ENCODE peak calls at places on chromosomes 13 and 19, in four cellular contexts. T is GM12878, X is H1, A is HepG2. E is an unnamed sample.

GRCh38 chr19:45156751-45157150 is 4.0 kb downstream of the NKPD1 start:
- DNase-seq in A (no peak), T (no peak), X (no peak), E (no peak)

GRCh38 chr13:83780201-83780600 is 102.1 kb downstream of the SLITRK1 start:
- DNase-seq in T (no peak), A (peak), X (no peak), E (peak)

GRCh38 chr13:52162279-52163101 is 3.1 kb upstream of the NEK3 start:
- DNase-seq in T (no peak), X (no peak), A (peak), E (no peak)

GRCh38 chr13:94455414-94455813 is 24.1 kb downstream of the DCT start:
- DNase-seq in T (no peak), A (no peak), X (no peak), E (no peak)

GRCh38 chr19:50331187-50332013 is 2.2 kb upstream of the KCNC3 start:
- DNase-seq in X (no peak), A (no peak), T (no peak), E (no peak)

GRCh38 chr19:17244618-17245534 is 843 bp downstream of the NR2F6 start:
- DNase-seq in A (no peak), T (no peak), X (no peak), E (peak)

GRCh38 chr13:101623469-101624209 is 171.2 kb downstream of the ITGBL1 start:
- DNase-seq in A (peak), X (no peak), T (no peak), E (no peak)

GRCh38 chr19:1065606-1066109 is 1.3 kb upstream of the ARHGAP45 start:
- DNase-seq in T (no peak), X (no peak), A (no peak), E (no peak)

GRCh38 chr13:44810067-44810840 is 179.0 kb downstream of the NUFIP1 start:
- DNase-seq in T (no peak), X (no peak), A (no peak), E (peak)

GRCh38 chr19:46624958-46625661 is at the start of gene PTGIR:
- DNase-seq in X (no peak), A (no peak), T (no peak), E (peak)

GRCh38 chr13:29525757-29526156 is 69.7 kb downstream of the SLC7A1 start:
- DNase-seq in T (no peak), X (no peak), A (no peak), E (no peak)
- TF ChIP-seq TCF12 in T (no peak), X (no peak), A (no peak), E (no peak)

GRCh38 chr19:5314907-5315298 is 25.7 kb downstream of the PTPRS start:
- DNase-seq in X (no peak), A (no peak), T (no peak), E (no peak)

GRCh38 chr19:5312058-5312457 is 28.6 kb downstream of the PTPRS start:
- DNase-seq in A (no peak), X (no peak), T (no peak), E (no peak)

GRCh38 chr19:5313307-5313706 is 27.3 kb downstream of the PTPRS start:
- DNase-seq in T (no peak), A (peak), X (no peak), E (peak)

GRCh38 chr19:5316138-5316537 is 24.5 kb downstream of the PTPRS start:
- DNase-seq in T (no peak), X (no peak), A (no peak), E (no peak)

DNA sequence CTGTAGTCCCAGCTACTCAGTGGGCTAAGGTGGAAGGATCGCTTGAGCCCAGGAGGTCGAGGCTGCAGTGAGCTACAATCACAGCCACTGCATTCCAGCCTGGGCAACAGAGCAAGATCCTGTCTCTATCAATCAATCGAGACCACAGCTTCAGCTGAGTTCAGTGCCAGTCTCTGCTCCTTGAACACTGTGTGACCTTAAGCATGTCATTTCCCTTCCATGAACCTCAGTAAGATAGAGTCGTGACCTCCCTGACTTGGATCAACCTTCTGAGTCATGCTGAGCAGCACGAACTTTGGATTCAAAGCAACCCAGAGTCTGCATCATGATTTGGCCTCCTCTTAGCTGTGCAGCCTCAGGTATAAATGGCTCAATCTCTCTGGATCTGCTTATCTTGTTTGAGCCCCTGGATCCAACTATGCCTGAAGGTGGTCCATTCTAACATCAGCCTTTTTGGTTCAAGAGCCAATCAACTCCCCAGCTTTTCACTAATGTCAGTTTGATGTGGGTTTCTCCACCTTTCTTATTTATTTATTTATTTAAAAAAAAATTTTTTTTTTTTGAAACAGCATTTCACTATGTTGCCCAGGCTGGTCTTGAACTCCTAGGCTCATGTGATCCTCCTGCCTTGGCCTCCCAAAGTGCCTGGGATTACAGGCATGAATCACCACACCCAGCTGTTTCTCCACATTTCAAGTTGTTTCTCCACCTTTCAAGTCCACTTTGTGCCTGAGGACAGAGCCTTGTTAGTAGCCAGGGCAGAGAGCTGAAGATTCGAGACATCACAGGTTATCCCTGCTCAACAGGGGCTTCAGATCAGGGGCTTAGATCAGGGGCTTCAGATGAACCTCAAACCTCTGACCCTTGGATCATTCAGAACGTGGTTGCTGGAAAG is 26.4 kb downstream of the PTPRS start:
- DNase-seq in X (no peak), A (peak), T (no peak), E (no peak)
- TF ChIP-seq TCF12 in X (no peak), A (no peak), T (no peak), E (no peak)

GRCh38 chr19:18733196-18733647 is 49.7 kb downstream of the CRTC1 start:
- DNase-seq in X (no peak), A (peak), T (no peak), E (peak)
- TF ChIP-seq TCF12 in X (no peak), A (no peak), T (no peak), E (no peak)

GRCh38 chr19:35299523-35300339 is 7.8 kb downstream of the MAG start:
- DNase-seq in T (no peak), A (no peak), X (no peak), E (peak)
- TF ChIP-seq TCF12 in T (no peak), A (no peak), X (no peak), E (no peak)

DNA sequence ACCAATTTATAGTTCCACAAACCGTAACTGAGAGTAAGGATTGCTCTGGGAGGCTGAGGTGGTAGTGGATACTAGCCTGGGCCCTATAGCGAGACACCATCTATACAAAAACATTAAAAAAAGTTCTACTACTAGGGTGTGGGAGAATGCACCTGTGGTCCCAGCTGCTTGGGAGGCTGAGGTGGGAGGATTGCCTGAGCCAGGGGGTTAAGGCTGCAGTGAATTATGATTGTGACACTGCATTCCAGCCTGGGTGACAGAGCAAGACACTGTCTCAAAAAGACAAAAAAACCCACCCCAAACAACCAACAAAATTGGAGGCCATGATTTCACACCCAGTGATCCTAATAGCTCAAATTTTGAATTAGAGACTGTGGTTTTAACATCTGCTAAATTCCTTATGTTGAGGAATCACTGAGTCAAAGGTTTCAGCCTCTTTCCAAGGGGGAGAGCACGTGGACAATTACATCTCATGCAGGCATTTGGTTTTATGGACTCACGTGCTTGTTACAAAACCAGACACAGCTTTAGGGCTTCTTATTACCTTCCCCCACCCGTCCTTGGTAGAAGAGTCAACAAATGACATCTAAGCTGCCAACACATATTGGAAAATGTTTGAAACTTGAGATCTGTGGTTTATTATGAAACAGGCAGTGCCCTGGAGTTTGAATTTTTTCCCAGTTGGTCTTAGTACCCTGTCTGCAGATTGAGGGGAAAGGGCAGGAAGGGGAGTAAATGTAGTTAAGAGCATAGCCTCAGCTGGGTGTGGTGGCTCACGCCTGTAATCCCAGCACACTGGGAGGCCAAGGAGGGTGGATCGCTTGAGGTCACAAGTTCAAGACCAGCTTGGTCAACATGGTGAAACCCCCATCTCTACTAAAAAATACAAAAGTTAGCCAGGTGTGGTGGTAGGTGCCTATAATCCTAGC is 18.5 kb downstream of the CYP2A6 start:
- DNase-seq in T (no peak), A (peak), X (no peak), E (no peak)
- TF ChIP-seq TCF12 in T (no peak), A (no peak), X (no peak), E (no peak)